ENCODE peak calls at places on chromosomes 16 and 17, in six cellular contexts. C is esophagus squamous epithelium; W is colonic mucosa; I is effector memory CD4-positive, alpha-beta T cell; O is uterus; N is upper lobe of right lung. Y is an unnamed sample. For H3K4me1, the result is how much of the 10 kb centered on the place peaks cover.

GRCh38 chr17:45092932-45093430 is 31.9 kb downstream of the NMT1 start:
- DNase-seq in C (no peak), N (peak), O (peak), I (no peak), W (peak), Y (peak)

GRCh38 chr17:70006159-70006558 is 68.9 kb upstream of the KCNJ16 start:
- DNase-seq in C (no peak), O (no peak), W (no peak), N (no peak), I (no peak), Y (no peak)

GRCh38 chr17:39872700-39873099 is 4.7 kb downstream of the ZPBP2 start:
- DNase-seq in W (no peak), O (no peak), I (no peak), C (no peak), N (no peak), Y (no peak)

GRCh38 chr17:54945671-54946070 is 22.8 kb downstream of the COX11 start:
- DNase-seq in N (no peak), I (no peak), O (no peak), W (no peak), C (no peak), Y (no peak)

GRCh38 chr16:86578056-86578455 is 293 bp upstream of the FOXL1 start:
- DNase-seq in C (no peak), W (no peak), I (no peak), O (no peak), N (no peak), Y (peak)

GRCh38 chr17:1179635-1180433 is at the start of gene ABR:
- DNase-seq in W (peak), O (peak), C (no peak), N (peak), I (peak), Y (peak)

GRCh38 chr17:72122002-72122310 is 1.1 kb downstream of the SOX9 start:
- DNase-seq in O (no peak), N (no peak), W (no peak), C (no peak), I (no peak), Y (no peak)

GRCh38 chr17:74497471-74497870 is 31.0 kb downstream of the CD300A start:
- DNase-seq in O (no peak), N (peak), C (no peak), W (no peak), I (no peak), Y (no peak)

GRCh38 chr16:17469011-17469741 is 1.6 kb downstream of the XYLT1 start:
- DNase-seq in O (no peak), N (no peak), W (peak), I (no peak), C (no peak), Y (peak)

GRCh38 chr17:44464037-44464436 is 39.2 kb downstream of the GPATCH8 start:
- DNase-seq in N (no peak), C (no peak), W (no peak), I (no peak), O (no peak), Y (no peak)

GRCh38 chr17:10737168-10737622 is 7.4 kb upstream of the TMEM220 start:
- DNase-seq in O (peak), N (peak), W (peak), C (no peak), I (no peak), Y (peak)

GRCh38 chr16:20253825-20254224 is 73.5 kb downstream of the GP2 start:
- DNase-seq in I (no peak), O (no peak), N (no peak), W (no peak), C (no peak), Y (no peak)

GRCh38 chr16:80527297-80527696 is 13.5 kb upstream of the DYNLRB2 start:
- DNase-seq in C (no peak), I (no peak), W (peak), N (no peak), O (no peak), Y (peak)

GRCh38 chr16:49924078-49924477 is 68.2 kb upstream of the ZNF423 start:
- DNase-seq in N (no peak), W (no peak), O (no peak), C (no peak), I (no peak), Y (no peak)

GRCh38 chr17:71639865-71640264 is 481.0 kb upstream of the SOX9 start:
- DNase-seq in O (no peak), I (no peak), W (no peak), N (no peak), C (no peak), Y (no peak)

GRCh38 chr17:74872313-74873035 is at the start of gene FDXR:
- DNase-seq in W (no peak), C (no peak), N (no peak), I (no peak), O (no peak), Y (no peak)

GRCh38 chr17:64357191-64357981 is 33.3 kb downstream of the PECAM1 start:
- DNase-seq in W (peak), N (peak), C (no peak), I (no peak), O (no peak), Y (no peak)

GRCh38 chr17:34721326-34721725 is 141.9 kb downstream of the TMEM132E start:
- DNase-seq in O (no peak), C (no peak), W (no peak), N (no peak), I (no peak), Y (no peak)

GRCh38 chr17:13415877-13416416 is 185.8 kb downstream of the HS3ST3A1 start:
- DNase-seq in O (no peak), C (no peak), N (peak), W (peak), I (no peak), Y (no peak)

GRCh38 chr17:50070908-50071680 is 15.2 kb downstream of the ITGA3 start:
- DNase-seq in C (no peak), O (no peak), W (no peak), I (no peak), N (no peak), Y (no peak)

GRCh38 chr17:40331743-40332641 is 23.0 kb downstream of the RARA start:
- DNase-seq in C (no peak), N (peak), I (no peak), W (peak), O (peak), Y (no peak)

GRCh38 chr17:68302666-68303065 is 11.4 kb downstream of the ARSG start:
- DNase-seq in N (no peak), W (no peak), I (no peak), O (no peak), C (no peak), Y (no peak)

GRCh38 chr16:27486344-27486743 is 63.4 kb downstream of the GTF3C1 start:
- DNase-seq in C (no peak), O (no peak), N (no peak), W (no peak), I (no peak), Y (no peak)

GRCh38 chr17:60416368-60416925 is 5.8 kb upstream of the CHCT1 start:
- DNase-seq in N (no peak), I (no peak), O (no peak), C (no peak), W (no peak), Y (no peak)

DNA sequence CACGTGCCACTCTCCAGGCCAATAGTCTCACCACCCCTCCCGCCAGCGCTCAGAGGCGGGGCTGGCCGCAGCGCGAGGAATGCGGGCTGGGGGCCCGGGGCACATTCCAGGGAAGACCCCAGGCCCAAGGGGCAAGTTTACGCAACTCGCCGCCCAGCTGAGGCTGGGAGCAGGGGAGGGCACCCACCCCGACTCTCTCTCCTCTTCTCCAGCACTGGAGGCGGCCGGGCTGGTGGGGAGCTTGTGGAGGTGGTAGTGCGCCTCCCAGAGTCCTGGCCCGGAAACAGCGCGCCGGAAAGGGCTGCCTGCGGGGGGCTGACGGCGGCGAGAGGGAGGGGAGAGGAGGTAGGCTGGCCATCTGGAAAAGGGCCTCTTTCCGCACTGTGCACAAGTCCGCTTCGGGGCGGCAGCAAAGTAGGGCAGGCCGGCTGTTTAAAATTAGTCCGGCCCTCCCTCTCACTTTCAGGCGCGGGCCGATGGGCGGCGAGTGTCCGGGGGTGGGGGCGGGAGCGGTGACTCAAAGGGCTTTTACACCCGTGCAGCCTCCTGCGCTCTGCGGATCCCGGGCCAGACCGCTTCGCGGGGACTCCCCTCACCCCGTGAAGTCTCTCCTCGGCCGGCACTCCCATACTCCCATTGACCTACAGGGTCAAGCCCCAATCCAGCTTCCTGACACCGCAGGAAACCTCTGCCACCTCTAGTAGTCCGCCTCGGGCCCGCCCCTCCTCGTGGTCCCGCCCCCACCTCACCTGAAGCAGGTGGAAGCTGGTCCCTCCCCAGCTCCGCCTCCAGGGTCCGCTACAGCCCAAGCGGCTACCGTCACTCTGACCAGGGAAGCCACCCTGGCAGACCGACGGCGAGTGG is 968 bp downstream of the FHOD1 start:
- DNase-seq in N (peak), W (peak), I (peak), C (no peak), O (peak), Y (peak)
- H3K4me1 ChIP-seq in N (half or more), W (under half), I (half or more), C (under half), O (under half), Y (half or more)

DNA sequence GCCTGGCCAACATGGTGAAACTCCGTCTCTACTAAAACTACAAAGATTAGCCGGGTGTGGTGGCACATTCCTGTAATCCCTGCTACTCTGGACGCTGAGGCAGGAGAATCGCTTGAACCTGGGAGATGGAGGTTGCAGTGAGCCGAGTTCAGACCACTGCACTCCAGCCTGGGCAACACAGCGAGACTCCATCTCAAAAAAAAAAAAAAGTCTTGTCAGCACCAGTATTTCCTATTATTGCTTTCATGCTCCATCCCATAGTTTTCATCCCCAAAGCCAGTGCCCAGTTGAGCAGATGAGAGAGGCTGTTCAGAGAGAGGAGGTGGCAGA is 58.4 kb downstream of the WDR45B start:
- DNase-seq in C (no peak), W (no peak), O (no peak), I (no peak), N (no peak), Y (no peak)
- H3K4me3 ChIP-seq in C (no peak), W (no peak), O (no peak), I (no peak), N (no peak), Y (no peak)

GRCh38 chr16:88669986-88670385 is 7.1 kb upstream of the MVD start:
- DNase-seq in N (no peak), O (no peak), C (no peak), I (no peak), W (no peak), Y (no peak)

GRCh38 chr16:88671806-88672205 is 8.9 kb upstream of the MVD start:
- DNase-seq in I (no peak), N (no peak), C (no peak), O (no peak), W (no peak), Y (no peak)

GRCh38 chr16:88673685-88674398 is 11.0 kb upstream of the MVD start:
- DNase-seq in O (no peak), I (no peak), C (no peak), N (no peak), W (no peak), Y (no peak)

GRCh38 chr16:88676502-88677242 is 9.6 kb downstream of the SNAI3 start:
- DNase-seq in I (no peak), W (no peak), N (no peak), C (no peak), O (no peak), Y (no peak)

GRCh38 chr16:88672776-88673175 is 9.9 kb upstream of the MVD start:
- DNase-seq in C (no peak), N (no peak), I (no peak), O (no peak), W (no peak), Y (peak)
- H3K4me1 ChIP-seq in C (under half), N (under half), I (under half), O (under half), W (under half), Y (under half)

GRCh38 chr16:85395913-85396878 is 216.9 kb upstream of the GSE1 start:
- DNase-seq in O (peak), N (peak), I (no peak), C (no peak), W (peak), Y (peak)
- H3K4me3 ChIP-seq in O (no peak), N (no peak), I (no peak), C (no peak), W (no peak), Y (no peak)

GRCh38 chr17:42541041-42541833 is 5.2 kb downstream of the NAGLU start:
- DNase-seq in N (no peak), O (no peak), C (no peak), I (no peak), W (peak), Y (peak)
- H3K4me1 ChIP-seq in N (under half), O (under half), C (under half), I (under half), W (under half), Y (under half)